ENCODE peak calls at places on chromosomes 5 and 9, in four cellular contexts. W is iPS DF 6.9; G is CD8-positive, alpha-beta memory T cell; T is effector memory CD4-positive, alpha-beta T cell. K is an unnamed sample. For H3K4me1, the result is how much of the 10 kb centered on the place peaks cover.

GRCh38 chr5:169814045-169814444 is 166.2 kb downstream of the INSYN2B start:
- DNase-seq in T (no peak), W (no peak), G (no peak), K (no peak)

GRCh38 chr5:125198270-125198974 is 452.0 kb upstream of the ZNF608 start:
- DNase-seq in T (no peak), G (no peak), W (no peak), K (peak)

GRCh38 chr9:2377135-2377534 is 244.5 kb upstream of the VLDLR start:
- DNase-seq in W (no peak), G (no peak), T (no peak), K (no peak)

GRCh38 chr9:93246526-93246925 is 62.6 kb downstream of the WNK2 start:
- DNase-seq in W (no peak), T (no peak), G (no peak), K (no peak)

GRCh38 chr9:120107138-120107537 is 472.8 kb downstream of the CDK5RAP2 start:
- DNase-seq in W (no peak), G (no peak), T (no peak), K (no peak)

GRCh38 chr5:56815657-56816545 is 552 bp downstream of the MAP3K1 start:
- DNase-seq in W (no peak), G (peak), T (peak), K (peak)

GRCh38 chr9:88268886-88269285 is 119.4 kb upstream of the SPIN1 start:
- DNase-seq in G (no peak), W (no peak), T (no peak), K (no peak)

GRCh38 chr5:172418847-172419810 is 35.2 kb downstream of the SH3PXD2B start:
- DNase-seq in G (no peak), T (no peak), W (no peak), K (no peak)

GRCh38 chr5:32352685-32353084 is 39.9 kb upstream of the MTMR12 start:
- DNase-seq in G (no peak), T (no peak), W (no peak), K (no peak)

GRCh38 chr9:73441890-73442818 is 290.5 kb downstream of the ANXA1 start:
- DNase-seq in T (no peak), W (peak), G (no peak), K (no peak)

GRCh38 chr9:69452110-69452780 is 127.2 kb downstream of the ENTREP1 start:
- DNase-seq in G (no peak), T (no peak), W (no peak), K (no peak)

GRCh38 chr9:9792144-9792857 is 820.5 kb downstream of the PTPRD start:
- DNase-seq in G (no peak), W (no peak), T (no peak), K (no peak)

GRCh38 chr5:81558188-81558587 is 164.3 kb upstream of the ACOT12 start:
- DNase-seq in G (no peak), T (no peak), W (no peak), K (no peak)

GRCh38 chr5:156460496-156460895 is 133.5 kb downstream of the SGCD start:
- DNase-seq in W (no peak), T (no peak), G (no peak), K (no peak)

GRCh38 chr9:6449645-6450044 is 36.6 kb downstream of the UHRF2 start:
- DNase-seq in G (no peak), W (no peak), T (no peak), K (no peak)

GRCh38 chr5:120778491-120779293 is 314.6 kb downstream of the PRR16 start:
- DNase-seq in T (no peak), W (no peak), G (no peak), K (no peak)

GRCh38 chr9:89015330-89015729 is 24.1 kb downstream of the S1PR3 start:
- DNase-seq in T (no peak), W (no peak), G (no peak), K (no peak)

GRCh38 chr5:77398458-77398857 is 93.7 kb downstream of the WDR41 start:
- DNase-seq in W (no peak), G (no peak), T (no peak), K (no peak)
- H3K4me1 ChIP-seq in W (under half), G (under half), T (under half), K (under half)

GRCh38 chr5:65800775-65801174 is 78.8 kb downstream of the NLN start:
- DNase-seq in T (no peak), W (no peak), G (no peak), K (no peak)

GRCh38 chr5:65803699-65804426 is 81.9 kb downstream of the NLN start:
- DNase-seq in W (no peak), G (no peak), T (no peak), K (no peak)

GRCh38 chr5:65802080-65802479 is 80.1 kb downstream of the NLN start:
- DNase-seq in T (no peak), G (no peak), W (no peak), K (no peak)

GRCh38 chr5:65801332-65801731 is 79.3 kb downstream of the NLN start:
- DNase-seq in G (no peak), W (no peak), T (no peak), K (no peak)

GRCh38 chr5:65802820-65803219 is 80.8 kb downstream of the NLN start:
- DNase-seq in G (no peak), W (no peak), T (no peak), K (no peak)
- H3K27ac ChIP-seq in G (no peak), W (no peak), T (no peak), K (no peak)

DNA sequence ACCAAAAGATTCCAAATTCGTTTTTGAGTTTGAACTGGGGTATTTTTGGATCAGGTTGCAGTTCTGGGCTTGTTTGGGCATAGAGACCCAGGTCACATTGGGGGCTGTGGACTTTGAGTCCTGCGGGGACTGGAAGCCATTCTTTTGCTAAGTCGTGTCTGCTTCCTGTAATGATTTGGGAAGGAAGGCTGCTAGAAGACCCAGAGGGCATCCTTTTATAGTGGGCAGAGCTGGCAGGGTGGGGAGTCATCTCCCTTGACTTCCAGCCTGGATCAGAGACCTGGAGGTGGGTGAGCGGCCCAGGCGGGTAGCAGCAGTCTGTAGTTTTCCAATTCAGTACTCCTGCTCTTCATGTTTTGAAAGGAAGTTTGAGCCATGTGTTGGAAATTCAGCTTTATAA is 11.3 kb downstream of the ZNF618 start:
- DNase-seq in W (no peak), T (no peak), G (no peak), K (no peak)
- H3K4me1 ChIP-seq in W (under half), T (under half), G (under half), K (under half)

GRCh38 chr9:22256381-22256780 is 190.2 kb upstream of the DMRTA1 start:
- DNase-seq in W (no peak), T (no peak), G (no peak), K (no peak)

GRCh38 chr9:22255337-22255736 is 191.3 kb upstream of the DMRTA1 start:
- DNase-seq in W (no peak), G (no peak), T (no peak), K (no peak)

DNA sequence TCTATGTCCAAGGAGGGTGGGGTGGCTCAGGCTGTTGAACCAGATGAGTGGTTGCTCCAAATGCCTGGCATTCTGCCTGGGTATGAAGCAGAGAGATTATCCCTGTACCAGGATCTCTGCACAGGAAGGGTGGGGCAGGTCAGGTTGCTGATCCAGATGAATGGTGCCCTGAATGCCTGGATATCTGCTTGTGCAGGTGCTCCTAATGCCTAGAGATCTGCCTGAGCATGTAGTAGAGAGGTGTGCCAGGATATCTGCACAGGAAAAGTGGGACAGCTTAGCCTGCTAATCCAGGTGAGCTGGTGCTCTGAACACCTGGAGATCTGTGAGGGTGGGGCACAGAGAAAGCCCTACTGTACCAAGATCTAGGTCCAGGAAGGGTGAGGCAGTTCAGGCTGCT is 189.6 kb upstream of the DMRTA1 start:
- DNase-seq in G (no peak), T (no peak), W (no peak), K (no peak)
- H3K27ac ChIP-seq in G (no peak), T (no peak), W (no peak), K (no peak)

GRCh38 chr5:119290607-119291006 is 65.2 kb upstream of the TNFAIP8 start:
- DNase-seq in W (no peak), T (no peak), G (no peak), K (no peak)

GRCh38 chr5:119291056-119291455 is 64.8 kb upstream of the TNFAIP8 start:
- DNase-seq in G (no peak), T (no peak), W (no peak), K (no peak)

GRCh38 chr5:119293202-119293829 is 62.5 kb upstream of the TNFAIP8 start:
- DNase-seq in W (no peak), G (no peak), T (no peak), K (no peak)

GRCh38 chr5:119290161-119290569 is 65.7 kb upstream of the TNFAIP8 start:
- DNase-seq in W (no peak), T (no peak), G (no peak), K (no peak)

GRCh38 chr5:119291877-119292276 is 63.9 kb upstream of the TNFAIP8 start:
- DNase-seq in G (no peak), T (no peak), W (no peak), K (no peak)
- H3K4me1 ChIP-seq in G (half or more), T (under half), W (under half), K (under half)

GRCh38 chr5:1220831-1221230 is 4.3 kb upstream of the SLC6A18 start:
- DNase-seq in T (no peak), W (no peak), G (no peak), K (no peak)

GRCh38 chr5:1220351-1220750 is 4.8 kb upstream of the SLC6A18 start:
- DNase-seq in T (no peak), W (no peak), G (no peak), K (no peak)

GRCh38 chr5:1222621-1223277 is 2.4 kb upstream of the SLC6A18 start:
- DNase-seq in W (no peak), T (no peak), G (no peak), K (no peak)

GRCh38 chr5:1222147-1222546 is 3.0 kb upstream of the SLC6A18 start:
- DNase-seq in T (no peak), W (no peak), G (no peak), K (no peak)

DNA sequence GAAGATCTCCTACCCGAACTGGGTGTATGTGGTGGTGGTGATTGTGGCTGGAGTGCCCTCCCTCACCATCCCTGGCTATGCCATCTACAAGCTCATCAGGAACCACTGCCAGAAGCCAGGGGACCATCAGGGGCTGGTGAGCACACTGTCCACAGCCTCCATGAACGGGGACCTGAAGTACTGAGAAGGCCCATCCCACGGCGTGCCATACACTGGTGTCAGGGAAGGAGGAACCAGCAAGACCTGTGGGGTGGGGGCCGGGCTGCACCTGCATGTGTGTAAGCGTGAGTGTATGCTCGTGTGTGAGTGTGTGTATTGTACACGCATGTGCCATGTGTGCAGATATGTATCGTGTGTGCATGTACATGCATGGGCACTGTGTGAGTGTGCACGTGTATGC is 3.5 kb upstream of the SLC6A18 start:
- DNase-seq in T (no peak), G (no peak), W (no peak), K (no peak)
- H3K27ac ChIP-seq in T (no peak), G (no peak), W (no peak), K (no peak)